ENCODE peak calls at places on chromosomes 3 and 15, in nine cellular contexts. One of them, this sample, is unnamed.

GRCh38 chr3:183149915-183150825 is 12.4 kb downstream of the LAMP3 start:
- DNase-seq in H7: no peak
- DNase-seq in neuronal stem cell: no peak
- DNase-seq in DND-41: no peak
- DNase-seq in thoracic aorta: no peak
- DNase-seq in AG09309: no peak
- DNase-seq in HepG2: no peak
- DNase-seq in GM12865: no peak
- DNase-seq in esophagus muscularis mucosa: no peak
- DNase-seq in this sample: no peak

GRCh38 chr3:182052360-182052759 is 340.6 kb downstream of the SOX2 start:
- DNase-seq in H7: no peak
- DNase-seq in neuronal stem cell: no peak
- DNase-seq in DND-41: no peak
- DNase-seq in thoracic aorta: no peak
- DNase-seq in AG09309: no peak
- DNase-seq in HepG2: no peak
- DNase-seq in GM12865: no peak
- DNase-seq in esophagus muscularis mucosa: no peak
- DNase-seq in this sample: no peak

GRCh38 chr15:60369696-60370095 is 28.1 kb downstream of the ANXA2 start:
- DNase-seq in H7: no peak
- DNase-seq in neuronal stem cell: no peak
- DNase-seq in DND-41: no peak
- DNase-seq in thoracic aorta: no peak
- DNase-seq in AG09309: no peak
- DNase-seq in HepG2: no peak
- DNase-seq in GM12865: no peak
- DNase-seq in esophagus muscularis mucosa: no peak
- DNase-seq in this sample: no peak

GRCh38 chr3:175606650-175607318 is 747.6 kb downstream of the NAALADL2 start:
- DNase-seq in H7: no peak
- DNase-seq in neuronal stem cell: no peak
- DNase-seq in DND-41: no peak
- DNase-seq in thoracic aorta: no peak
- DNase-seq in AG09309: no peak
- DNase-seq in HepG2: no peak
- DNase-seq in GM12865: no peak
- DNase-seq in esophagus muscularis mucosa: no peak
- DNase-seq in this sample: no peak

GRCh38 chr3:88810455-88810854 is 297.0 kb upstream of the EPHA3 start:
- DNase-seq in H7: no peak
- DNase-seq in neuronal stem cell: no peak
- DNase-seq in DND-41: no peak
- DNase-seq in thoracic aorta: no peak
- DNase-seq in AG09309: no peak
- DNase-seq in HepG2: no peak
- DNase-seq in GM12865: no peak
- DNase-seq in esophagus muscularis mucosa: no peak
- DNase-seq in this sample: no peak

GRCh38 chr15:66287461-66288055 is 5.8 kb upstream of the DIS3L start:
- DNase-seq in H7: peak; percentile 47
- DNase-seq in neuronal stem cell: peak; percentile 24
- DNase-seq in DND-41: no peak
- DNase-seq in thoracic aorta: no peak
- DNase-seq in AG09309: no peak
- DNase-seq in HepG2: no peak
- DNase-seq in GM12865: peak; percentile 31
- DNase-seq in esophagus muscularis mucosa: no peak
- DNase-seq in this sample: no peak

GRCh38 chr15:39053480-39053879 is 488.9 kb upstream of the RASGRP1 start:
- DNase-seq in H7: no peak
- DNase-seq in neuronal stem cell: no peak
- DNase-seq in DND-41: no peak
- DNase-seq in thoracic aorta: no peak
- DNase-seq in AG09309: no peak
- DNase-seq in HepG2: no peak
- DNase-seq in GM12865: no peak
- DNase-seq in esophagus muscularis mucosa: no peak
- DNase-seq in this sample: no peak

GRCh38 chr15:80586141-80586540 is 109.0 kb upstream of the ABHD17C start:
- DNase-seq in H7: peak; percentile 9
- DNase-seq in neuronal stem cell: no peak
- DNase-seq in DND-41: no peak
- DNase-seq in thoracic aorta: no peak
- DNase-seq in AG09309: no peak
- DNase-seq in HepG2: no peak
- DNase-seq in GM12865: no peak
- DNase-seq in esophagus muscularis mucosa: no peak
- DNase-seq in this sample: no peak

GRCh38 chr15:76576526-76577279 is 240.1 kb downstream of the ISL2 start:
- DNase-seq in H7: no peak
- DNase-seq in neuronal stem cell: no peak
- DNase-seq in DND-41: no peak
- DNase-seq in thoracic aorta: peak; percentile 25
- DNase-seq in AG09309: no peak
- DNase-seq in HepG2: peak; percentile 75
- DNase-seq in GM12865: peak; percentile 31
- DNase-seq in esophagus muscularis mucosa: no peak
- DNase-seq in this sample: peak; percentile 14

GRCh38 chr3:16500093-16500492 is 13.4 kb downstream of the RFTN1 start:
- DNase-seq in H7: no peak
- DNase-seq in neuronal stem cell: no peak
- DNase-seq in DND-41: no peak
- DNase-seq in thoracic aorta: no peak
- DNase-seq in AG09309: no peak
- DNase-seq in HepG2: no peak
- DNase-seq in GM12865: no peak
- DNase-seq in esophagus muscularis mucosa: no peak
- DNase-seq in this sample: no peak

GRCh38 chr15:39312984-39313383 is 267.9 kb upstream of the THBS1 start:
- DNase-seq in H7: peak; percentile 31
- DNase-seq in neuronal stem cell: no peak
- DNase-seq in DND-41: peak; percentile 4
- DNase-seq in thoracic aorta: no peak
- DNase-seq in AG09309: no peak
- DNase-seq in HepG2: peak; percentile 77
- DNase-seq in GM12865: peak; percentile 82
- DNase-seq in esophagus muscularis mucosa: no peak
- DNase-seq in this sample: no peak

GRCh38 chr3:33392703-33393125 is 47.5 kb downstream of the UBP1 start:
- DNase-seq in H7: no peak
- DNase-seq in neuronal stem cell: no peak
- DNase-seq in DND-41: no peak
- DNase-seq in thoracic aorta: peak; percentile 10
- DNase-seq in AG09309: peak; percentile 89
- DNase-seq in HepG2: no peak
- DNase-seq in GM12865: no peak
- DNase-seq in esophagus muscularis mucosa: no peak
- DNase-seq in this sample: peak; percentile 84

GRCh38 chr3:177673105-177673804 is 476.0 kb upstream of the TBL1XR1 start:
- DNase-seq in H7: no peak
- DNase-seq in neuronal stem cell: no peak
- DNase-seq in DND-41: no peak
- DNase-seq in thoracic aorta: no peak
- DNase-seq in AG09309: peak; percentile 87
- DNase-seq in HepG2: no peak
- DNase-seq in GM12865: no peak
- DNase-seq in esophagus muscularis mucosa: no peak
- DNase-seq in this sample: peak; percentile 33

GRCh38 chr3:36178018-36178417 is 202.3 kb upstream of the STAC start:
- DNase-seq in H7: no peak
- DNase-seq in neuronal stem cell: no peak
- DNase-seq in DND-41: no peak
- DNase-seq in thoracic aorta: no peak
- DNase-seq in AG09309: no peak
- DNase-seq in HepG2: no peak
- DNase-seq in GM12865: no peak
- DNase-seq in esophagus muscularis mucosa: no peak
- DNase-seq in this sample: no peak
- H3K4me3 ChIP-seq in H7: no peak overlapping the region
- H3K4me3 ChIP-seq in neuronal stem cell: no peak overlapping the region
- H3K4me3 ChIP-seq in DND-41: no peak overlapping the region
- H3K4me3 ChIP-seq in thoracic aorta: no peak overlapping the region
- H3K4me3 ChIP-seq in AG09309: no peak overlapping the region
- H3K4me3 ChIP-seq in HepG2: no peak overlapping the region
- H3K4me3 ChIP-seq in GM12865: no peak overlapping the region
- H3K4me3 ChIP-seq in esophagus muscularis mucosa: no peak overlapping the region
- H3K4me3 ChIP-seq in this sample: no peak overlapping the region

DNA sequence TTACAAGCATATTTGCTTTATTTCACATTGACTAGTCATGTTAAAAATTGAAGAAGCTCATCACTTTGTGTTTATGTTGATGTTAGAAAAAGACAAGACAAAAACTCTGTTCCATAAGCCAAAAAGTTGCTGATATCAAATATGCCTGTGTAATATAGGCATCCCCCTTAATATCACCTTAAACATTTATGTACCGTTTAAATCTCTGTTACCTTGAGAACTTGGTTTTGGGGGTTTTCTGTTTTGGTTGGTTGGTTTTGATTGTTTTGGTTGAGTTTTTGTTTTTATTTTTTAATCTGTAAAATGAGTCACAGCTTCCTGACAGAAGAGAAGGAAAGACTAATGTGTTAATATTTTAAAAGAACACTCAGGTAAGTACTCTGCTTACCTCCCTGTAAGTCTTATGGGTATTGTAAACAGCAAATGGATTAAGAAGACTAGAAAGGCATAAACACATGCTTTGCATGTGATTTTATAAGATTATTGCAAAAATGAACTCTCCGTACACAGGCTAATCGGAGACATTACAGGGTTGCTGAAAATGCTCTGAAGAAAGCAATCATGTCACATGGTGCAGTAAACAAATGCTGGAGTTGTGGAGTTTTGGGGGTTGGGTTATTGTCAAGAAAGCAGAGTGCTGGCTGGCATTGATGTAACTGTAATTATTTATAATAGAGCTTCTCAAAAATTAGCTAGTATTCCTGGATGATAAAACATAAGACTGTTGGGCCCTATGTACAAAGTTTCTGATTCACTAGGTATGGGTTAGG is 69.5 kb upstream of the MBNL1 start:
- DNase-seq in H7: no peak
- DNase-seq in neuronal stem cell: no peak
- DNase-seq in DND-41: peak; percentile 40
- DNase-seq in thoracic aorta: no peak
- DNase-seq in AG09309: no peak
- DNase-seq in HepG2: no peak
- DNase-seq in GM12865: peak; percentile 62
- DNase-seq in esophagus muscularis mucosa: no peak
- DNase-seq in this sample: no peak
- H3K4me3 ChIP-seq in H7: no peak overlapping the region
- H3K4me3 ChIP-seq in neuronal stem cell: no peak overlapping the region
- H3K4me3 ChIP-seq in DND-41: peak overlapping the region; percentile 42
- H3K4me3 ChIP-seq in thoracic aorta: peak overlapping the region; percentile 21
- H3K4me3 ChIP-seq in AG09309: no peak overlapping the region
- H3K4me3 ChIP-seq in HepG2: no peak overlapping the region
- H3K4me3 ChIP-seq in GM12865: peak overlapping the region; percentile 62
- H3K4me3 ChIP-seq in esophagus muscularis mucosa: peak overlapping the region; percentile 40
- H3K4me3 ChIP-seq in this sample: no peak overlapping the region

DNA sequence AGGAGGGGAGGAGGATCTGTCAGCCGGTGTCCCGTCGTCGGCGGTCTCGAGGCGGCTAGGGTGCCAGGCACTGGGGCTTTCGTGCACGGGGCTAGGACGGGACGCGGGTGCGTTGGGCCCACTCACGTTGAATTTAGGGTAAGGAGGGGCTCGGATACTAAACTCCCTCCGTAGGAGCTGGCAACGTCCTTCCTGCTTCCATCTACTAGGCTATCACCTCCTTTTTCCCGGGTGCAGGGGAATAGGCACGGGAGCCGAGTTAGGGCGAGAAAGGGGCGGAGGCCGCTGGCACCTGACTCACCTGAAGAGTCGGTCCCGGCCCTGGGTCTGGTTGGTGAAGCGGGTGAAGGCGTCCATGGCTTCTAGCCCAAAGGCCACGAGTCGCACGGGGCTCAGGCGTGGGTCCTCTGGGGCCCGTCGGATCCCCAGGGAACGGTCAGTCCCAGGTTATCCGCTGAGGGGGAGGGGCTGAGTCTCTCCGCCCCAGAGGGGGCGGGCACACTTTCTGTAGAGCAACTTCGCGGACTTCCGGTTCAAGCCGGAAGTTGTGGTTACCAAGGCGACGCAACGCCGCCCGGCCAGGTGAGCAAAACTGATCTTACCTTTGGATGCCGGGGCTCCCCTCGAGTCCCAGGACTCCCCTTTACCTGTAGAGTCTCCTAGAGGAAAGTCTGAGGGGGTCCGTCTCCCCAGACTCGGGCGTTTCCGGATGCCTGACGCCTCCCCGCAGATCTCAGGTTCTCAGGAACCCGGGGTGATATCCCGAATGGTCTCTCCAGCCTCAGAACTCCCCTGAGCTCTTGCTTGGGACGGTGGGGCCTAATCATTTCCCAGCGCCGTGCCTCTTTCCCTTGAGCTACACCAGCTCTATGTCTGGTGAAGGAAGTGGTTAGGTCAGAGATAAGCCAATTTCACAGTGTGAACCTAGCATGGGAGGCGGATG is at the start of the genes PEX11A and WDR93:
- DNase-seq in H7: peak; percentile 93
- DNase-seq in neuronal stem cell: peak; percentile 54
- DNase-seq in DND-41: no peak
- DNase-seq in thoracic aorta: peak; percentile 15
- DNase-seq in AG09309: no peak
- DNase-seq in HepG2: peak; percentile 75
- DNase-seq in GM12865: peak; percentile 86
- DNase-seq in esophagus muscularis mucosa: peak; percentile 92
- DNase-seq in this sample: peak; percentile 20
- H3K4me3 ChIP-seq in H7: peak within 1 kb of the TSS; percentile 73
- H3K4me3 ChIP-seq in neuronal stem cell: peak within 1 kb of the TSS; percentile 61
- H3K4me3 ChIP-seq in DND-41: no peak within 1 kb of the TSS
- H3K4me3 ChIP-seq in thoracic aorta: peak within 1 kb of the TSS; percentile 89
- H3K4me3 ChIP-seq in AG09309: peak within 1 kb of the TSS; percentile 70
- H3K4me3 ChIP-seq in HepG2: peak within 1 kb of the TSS; percentile 72
- H3K4me3 ChIP-seq in GM12865: peak within 1 kb of the TSS; percentile 66
- H3K4me3 ChIP-seq in esophagus muscularis mucosa: peak within 1 kb of the TSS; percentile 71
- H3K4me3 ChIP-seq in this sample: peak within 1 kb of the TSS; percentile 90

DNA sequence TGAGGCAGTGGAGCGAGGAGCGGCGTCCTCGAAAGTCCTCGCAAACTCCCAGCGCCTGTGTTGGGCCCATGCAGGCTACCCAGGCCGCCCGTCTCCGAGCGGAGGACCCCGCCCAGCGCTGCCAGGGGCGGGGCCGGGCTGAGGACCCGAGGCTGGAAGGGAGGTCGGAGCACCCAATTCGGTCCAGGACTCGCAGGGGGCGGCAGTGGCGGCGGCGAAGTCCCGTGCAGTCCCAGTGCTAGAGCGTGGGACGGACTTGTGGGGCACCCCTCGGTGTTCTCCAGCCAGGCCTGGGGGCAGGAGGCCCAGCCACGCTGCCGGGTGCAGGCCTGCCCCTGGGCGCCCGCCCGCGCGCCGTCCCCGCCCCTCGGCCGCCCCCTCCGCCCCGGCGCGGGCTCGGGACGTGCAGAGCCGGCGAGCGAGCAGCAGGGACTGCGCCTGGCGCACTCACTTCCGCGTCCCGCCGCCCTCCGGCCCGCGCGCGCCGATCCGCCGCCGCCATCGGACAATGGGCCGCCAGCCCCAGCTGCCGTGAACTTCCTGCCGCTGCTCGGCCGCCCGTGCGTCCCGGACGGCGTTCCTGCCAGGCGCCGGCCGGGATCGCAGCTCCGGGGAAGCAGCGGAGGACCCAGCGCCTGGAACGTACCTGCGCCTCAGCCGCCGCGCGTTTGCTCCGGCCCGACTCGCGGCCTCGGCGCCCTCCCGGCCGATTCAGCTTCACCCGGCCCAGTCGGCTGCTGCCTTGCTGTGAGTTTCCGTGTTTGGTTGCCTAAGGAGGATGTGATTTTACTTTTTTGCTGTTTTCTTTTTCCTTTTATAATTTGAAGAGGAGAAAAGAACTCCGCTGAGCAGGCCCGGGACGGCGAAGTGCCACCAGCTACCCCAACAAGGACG is 596 bp upstream of the LIMD1 start:
- DNase-seq in H7: peak; percentile 97
- DNase-seq in neuronal stem cell: peak; percentile 62
- DNase-seq in DND-41: peak; percentile 84
- DNase-seq in thoracic aorta: no peak
- DNase-seq in AG09309: no peak
- DNase-seq in HepG2: peak; percentile 67
- DNase-seq in GM12865: peak; percentile 88
- DNase-seq in esophagus muscularis mucosa: no peak
- DNase-seq in this sample: no peak
- H3K4me3 ChIP-seq in H7: peak overlapping the region; percentile 70
- H3K4me3 ChIP-seq in neuronal stem cell: peak overlapping the region; percentile 57
- H3K4me3 ChIP-seq in DND-41: peak overlapping the region; percentile 84
- H3K4me3 ChIP-seq in thoracic aorta: peak overlapping the region; percentile 89
- H3K4me3 ChIP-seq in AG09309: peak overlapping the region; percentile 52
- H3K4me3 ChIP-seq in HepG2: peak overlapping the region; percentile 85
- H3K4me3 ChIP-seq in GM12865: peak overlapping the region; percentile 85
- H3K4me3 ChIP-seq in esophagus muscularis mucosa: peak overlapping the region; percentile 63
- H3K4me3 ChIP-seq in this sample: peak overlapping the region; percentile 54

This sample was measured in HFF-Myc.